ENCODE peak calls at places on chromosomes 16 and 17, in five cellular contexts. C is NCI-H510A treated with DMSO at 0.1 percent for 48 hours; Y is mesothelial cell of epicardium; K is A549; W is stimulated activated CD8-positive, alpha-beta memory T cell treated with anti-CD3 and anti-CD28 coated beads, Interleukin-12 subunit alpha, Interleukin-12 subunit beta, amount 100 ng/mL, for 4 hours. R is an unnamed sample.

GRCh38 chr17:2253362-2253761 is 50.2 kb downstream of the SMG6 start:
- DNase-seq in K (no peak), W (no peak), Y (no peak), C (no peak), R (no peak)

GRCh38 chr17:69609495-69610315 is 195.2 kb downstream of the MAP2K6 start:
- DNase-seq in W (no peak), C (no peak), Y (no peak), K (no peak), R (no peak)

GRCh38 chr17:13140750-13141149 is 122.9 kb upstream of the ELAC2 start:
- DNase-seq in K (no peak), W (no peak), Y (no peak), C (no peak), R (peak; percentile 88)

GRCh38 chr17:49315551-49315951 is 46.5 kb downstream of the ZNF652 start:
- DNase-seq in C (peak; percentile 97), Y (peak; percentile 53), K (peak; percentile 97), W (peak; percentile 57), R (peak; percentile 33)

GRCh38 chr16:85768225-85768624 is 17.3 kb upstream of the C16orf74 start:
- DNase-seq in C (no peak), Y (no peak), W (no peak), K (no peak), R (no peak)

GRCh38 chr17:79547586-79547985 is 63.3 kb downstream of the RBFOX3 start:
- DNase-seq in Y (no peak), C (no peak), W (no peak), K (no peak), R (no peak)

GRCh38 chr17:77501101-77501566 is 360.4 kb downstream of the SEC14L1 start:
- DNase-seq in Y (no peak), W (no peak), K (peak; percentile 55), C (peak; percentile 2), R (no peak)

GRCh38 chr16:77383606-77384187 is 51.1 kb downstream of the ADAMTS18 start:
- DNase-seq in W (no peak), C (no peak), Y (no peak), K (no peak), R (no peak)

GRCh38 chr17:59830846-59831486 is 61.8 kb downstream of the TUBD1 start:
- DNase-seq in Y (no peak), W (no peak), C (no peak), K (no peak), R (no peak)

GRCh38 chr17:45129426-45129939 is 2.8 kb downstream of the PLCD3 start:
- DNase-seq in W (no peak), K (no peak), Y (no peak), C (no peak), R (no peak)

GRCh38 chr16:11429113-11429512 is 83.9 kb downstream of the RMI2 start:
- DNase-seq in K (no peak), C (no peak), W (no peak), Y (no peak), R (no peak)

GRCh38 chr16:2745961-2746360 is 6.5 kb upstream of the SRRM2 start:
- DNase-seq in C (no peak), W (no peak), K (no peak), Y (no peak), R (no peak)

GRCh38 chr16:3095869-3096268 is 3.2 kb downstream of the ZSCAN10 start:
- DNase-seq in K (peak; percentile 63), Y (no peak), W (peak; percentile 31), C (no peak), R (no peak)

GRCh38 chr16:13923703-13924298 is 3.8 kb downstream of the ERCC4 start:
- DNase-seq in Y (no peak), C (peak; percentile 84), K (peak; percentile 36), W (no peak), R (no peak)

GRCh38 chr16:19505600-19506303 is 16.1 kb downstream of the GDE1 start:
- DNase-seq in W (no peak), K (no peak), Y (no peak), C (no peak), R (no peak)

GRCh38 chr17:5049314-5049819 is 14.1 kb upstream of the SLC52A1 start:
- DNase-seq in W (peak; percentile 17), C (no peak), Y (no peak), K (no peak), R (no peak)

GRCh38 chr16:3088925-3089716 is 10.0 kb downstream of the ZSCAN10 start:
- DNase-seq in Y (no peak), W (no peak), K (no peak), C (no peak), R (no peak)

GRCh38 chr17:64016248-64016784 is 4.1 kb downstream of the ICAM2 start:
- DNase-seq in Y (no peak), C (no peak), W (no peak), K (no peak), R (no peak)

GRCh38 chr17:80152057-80152831 is 5.3 kb upstream of the EIF4A3 start:
- DNase-seq in C (no peak), K (no peak), W (no peak), Y (no peak), R (no peak)